ENCODE peak calls at places on chromosomes 7 and 10, in eight cellular contexts. B, A, H, Y, Q, M, X and J are unnamed samples.

GRCh38 chr7:1597791-1598190 is 28.0 kb upstream of the PSMG3 start:
- DNase-seq in B (no peak), A (no peak), H (no peak), Y (no peak), Q (no peak), M (no peak), X (no peak), J (no peak)

GRCh38 chr10:23367896-23368685 is 23.5 kb upstream of the C10orf67 start:
- DNase-seq in B (no peak), A (no peak), H (no peak), Y (no peak), Q (no peak), M (no peak), X (no peak), J (no peak)

GRCh38 chr7:41955475-41956243 is 252.8 kb upstream of the INHBA start:
- DNase-seq in B (peak), A (peak), H (peak), Y (peak), Q (no peak), M (peak), X (no peak), J (no peak)

GRCh38 chr10:119061352-119061751 is 19.3 kb downstream of the EIF3A start:
- DNase-seq in B (no peak), A (no peak), H (no peak), Y (no peak), Q (peak), M (no peak), X (no peak), J (no peak)

GRCh38 chr7:47407136-47407535 is 174.8 kb downstream of the TNS3 start:
- DNase-seq in B (no peak), A (no peak), H (no peak), Y (no peak), Q (no peak), M (no peak), X (no peak), J (no peak)

GRCh38 chr7:112192236-112193154 is 13.7 kb downstream of the DOCK4 start:
- DNase-seq in B (no peak), A (no peak), H (no peak), Y (no peak), Q (no peak), M (no peak), X (no peak), J (no peak)

GRCh38 chr10:116470768-116471415 is 43.2 kb downstream of the PNLIPRP3 start:
- DNase-seq in B (no peak), A (peak), H (no peak), Y (no peak), Q (no peak), M (no peak), X (no peak), J (no peak)

GRCh38 chr7:937851-938484 is 16.5 kb downstream of the ADAP1 start:
- DNase-seq in B (no peak), A (no peak), H (no peak), Y (no peak), Q (no peak), M (peak), X (no peak), J (no peak)

GRCh38 chr10:102785818-102786217 is 42.1 kb downstream of the WBP1L start:
- DNase-seq in B (no peak), A (no peak), H (no peak), Y (no peak), Q (no peak), M (no peak), X (no peak), J (no peak)

GRCh38 chr10:62924344-62924748 is 108.2 kb upstream of the EGR2 start:
- DNase-seq in B (no peak), A (peak), H (no peak), Y (no peak), Q (no peak), M (no peak), X (no peak), J (no peak)

GRCh38 chr7:122694697-122695096 is 4.2 kb downstream of the RNF133 start:
- DNase-seq in B (no peak), A (no peak), H (no peak), Y (no peak), Q (no peak), M (no peak), X (no peak), J (no peak)

GRCh38 chr10:89521368-89521767 is 14.0 kb downstream of the SLC16A12 start:
- DNase-seq in B (no peak), A (no peak), H (no peak), Y (no peak), Q (no peak), M (no peak), X (no peak), J (no peak)